ENCODE peak calls at places on chromosome 18, in five cellular contexts. D is K562, O is esophagus muscularis mucosa, E is tibial nerve, A is A549. M is an unnamed sample.

GRCh38 chr18:52484977-52485376 is 145.0 kb downstream of the DCC start:
- DNase-seq in D (no peak), O (no peak), E (no peak), A (no peak), M (no peak)

GRCh38 chr18:29780814-29781213 is 1261.7 kb downstream of the DSC3 start:
- DNase-seq in D (no peak), O (no peak), E (no peak), A (no peak), M (no peak)

GRCh38 chr18:48946329-48946835 is 4.4 kb downstream of the SMAD7 start:
- DNase-seq in D (no peak), O (no peak), E (no peak), A (no peak), M (no peak)

GRCh38 chr18:53909668-53910067 is 314.8 kb downstream of the MBD2 start:
- DNase-seq in D (peak; percentile 8), O (no peak), E (peak; percentile 30), A (peak; percentile 3), M (no peak)

GRCh38 chr18:26922313-26922712 is 56.8 kb upstream of the AQP4 start:
- DNase-seq in D (no peak), O (no peak), E (no peak), A (no peak), M (no peak)

GRCh38 chr18:9878095-9878494 is 7.7 kb upstream of the TXNDC2 start:
- DNase-seq in D (no peak), O (no peak), E (no peak), A (no peak), M (no peak)

GRCh38 chr18:54033087-54033486 is 191.4 kb downstream of the MBD2 start:
- DNase-seq in D (no peak), O (no peak), E (no peak), A (no peak), M (no peak)

GRCh38 chr18:75478996-75479870 is 51.7 kb upstream of the SMIM21 start:
- DNase-seq in D (peak; percentile 28), O (no peak), E (peak; percentile 25), A (peak; percentile 4), M (no peak)

GRCh38 chr18:14978962-14979535 is 231.1 kb downstream of the ANKRD30B start:
- DNase-seq in D (no peak), O (peak; percentile 79), E (no peak), A (no peak), M (no peak)

GRCh38 chr18:21439453-21439852 is 161.1 kb downstream of the ESCO1 start:
- DNase-seq in D (no peak), O (no peak), E (no peak), A (no peak), M (no peak)

GRCh38 chr18:10225300-10225699 is 229.1 kb upstream of the APCDD1 start:
- DNase-seq in D (no peak), O (peak; percentile 68), E (no peak), A (no peak), M (no peak)

GRCh38 chr18:45169610-45170009 is 445.7 kb upstream of the SLC14A2 start:
- DNase-seq in D (no peak), O (no peak), E (peak; percentile 65), A (no peak), M (no peak)

GRCh38 chr18:31487251-31488015 is 10.5 kb upstream of the DSG2 start:
- DNase-seq in D (no peak), O (no peak), E (no peak), A (peak; percentile 44), M (no peak)

GRCh38 chr18:62607302-62607701 is 84.5 kb downstream of the ZCCHC2 start:
- DNase-seq in D (peak; percentile 13), O (no peak), E (no peak), A (no peak), M (no peak)

GRCh38 chr18:713135-713490 is 683 bp upstream of the ENOSF1 start:
- DNase-seq in D (no peak), O (no peak), E (no peak), A (no peak), M (peak; percentile 20)

GRCh38 chr18:27954226-27954625 is 222.7 kb downstream of the CDH2 start:
- DNase-seq in D (no peak), O (no peak), E (no peak), A (no peak), M (no peak)

GRCh38 chr18:79334496-79335233 is 61.1 kb upstream of the NFATC1 start:
- DNase-seq in D (no peak), O (no peak), E (no peak), A (no peak), M (no peak)

GRCh38 chr18:57898506-57899124 is 95.5 kb upstream of the ATP8B1 start:
- DNase-seq in D (no peak), O (no peak), E (peak; percentile 15), A (no peak), M (no peak)

GRCh38 chr18:57891707-57892391 is 88.7 kb upstream of the ATP8B1 start:
- DNase-seq in D (no peak), O (no peak), E (no peak), A (no peak), M (no peak)

GRCh38 chr18:57890266-57890665 is 87.2 kb upstream of the ATP8B1 start:
- DNase-seq in D (no peak), O (no peak), E (no peak), A (no peak), M (no peak)

GRCh38 chr18:57889841-57890240 is 86.7 kb upstream of the ATP8B1 start:
- DNase-seq in D (no peak), O (no peak), E (no peak), A (no peak), M (no peak)

DNA sequence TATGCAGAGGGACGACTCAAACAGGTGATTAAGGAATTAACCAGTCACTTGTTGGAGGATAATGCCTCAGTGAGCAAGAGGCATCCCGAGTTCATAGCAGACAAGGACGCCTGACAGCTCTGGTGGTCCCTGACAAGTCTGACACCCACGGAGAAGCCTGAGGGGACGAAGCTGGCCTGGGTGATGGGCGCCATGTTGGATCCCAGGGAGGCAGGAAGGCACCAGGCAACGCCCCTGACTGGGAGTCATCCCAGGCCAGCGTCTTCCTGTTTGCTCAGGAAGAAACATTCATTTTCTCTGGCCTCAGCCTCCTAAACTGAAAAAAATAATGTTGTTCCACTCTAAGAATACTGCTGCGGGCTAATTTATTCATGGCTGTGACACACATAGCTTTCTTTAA is 92.1 kb upstream of the ATP8B1 start:
- DNase-seq in D (no peak), O (no peak), E (no peak), A (no peak), M (no peak)
- TF ChIP-seq EP300 in D (no peak), O (no peak), E (no peak), A (no peak), M (no peak)

GRCh38 chr18:50194623-50195532 is at the start of gene MYO5B:
- DNase-seq in D (peak; percentile 63), O (no peak), E (no peak), A (peak; percentile 13), M (peak; percentile 20)
- TF ChIP-seq POLR2A in D (no peak), O (no peak), E (peak; percentile 25), A (no peak), M (no peak)

DNA sequence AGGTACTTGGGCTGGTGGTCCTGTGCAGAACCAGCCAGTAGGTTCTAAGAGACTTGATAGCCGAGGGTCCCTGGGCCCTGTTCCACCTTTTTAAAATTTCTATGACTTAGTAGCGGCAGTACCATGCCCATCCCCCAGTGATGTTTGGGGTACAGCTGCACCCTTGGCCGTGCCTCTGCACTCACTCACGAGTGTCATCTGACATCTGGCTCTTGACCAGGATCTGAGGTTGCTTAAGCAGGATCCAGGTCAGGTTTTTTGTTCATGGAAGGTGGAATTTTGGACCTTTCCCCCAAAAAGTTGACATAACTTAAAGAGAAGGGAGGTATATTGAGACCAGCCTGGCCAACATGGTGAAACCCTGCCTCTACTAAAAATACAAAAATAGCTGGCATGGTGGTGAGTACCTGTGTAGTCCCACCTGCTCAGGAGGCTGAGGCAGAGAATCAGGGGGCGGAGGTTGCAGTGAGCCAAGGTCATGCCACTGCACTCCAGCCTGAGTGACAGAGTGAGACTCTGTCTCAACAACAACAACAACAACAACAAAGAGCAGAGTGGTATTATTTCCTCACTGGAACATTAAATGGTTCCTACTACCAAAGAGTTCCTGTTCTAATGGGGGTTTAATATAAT is 163.6 kb downstream of the NEDD4L start:
- DNase-seq in D (no peak), O (peak; percentile 31), E (no peak), A (no peak), M (no peak)
- TF ChIP-seq EP300 in D (no peak), O (no peak), E (no peak), A (no peak), M (no peak)

DNA sequence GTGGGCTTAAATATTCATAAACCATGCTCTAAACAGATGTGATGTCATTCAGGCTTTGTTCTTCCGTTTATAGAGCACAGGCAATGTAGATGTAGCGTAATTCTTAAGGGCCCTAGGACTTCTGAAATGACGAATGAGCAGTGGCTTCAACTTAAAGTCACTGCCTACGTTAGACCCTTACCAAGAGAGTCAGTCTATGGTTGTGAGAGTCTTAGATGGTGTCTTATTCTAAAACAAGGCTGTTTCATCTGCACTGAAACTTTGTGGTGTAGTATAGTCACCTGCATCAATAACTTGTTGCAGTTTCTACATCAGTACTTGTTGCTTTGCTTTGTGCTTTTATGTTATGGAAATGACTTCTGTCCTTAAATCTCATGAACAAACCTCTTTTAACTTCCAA is 56.0 kb downstream of the PIK3C3 start:
- DNase-seq in D (no peak), O (no peak), E (no peak), A (no peak), M (no peak)
- TF ChIP-seq POLR2A in D (no peak), O (no peak), E (no peak), A (no peak), M (no peak)

DNA sequence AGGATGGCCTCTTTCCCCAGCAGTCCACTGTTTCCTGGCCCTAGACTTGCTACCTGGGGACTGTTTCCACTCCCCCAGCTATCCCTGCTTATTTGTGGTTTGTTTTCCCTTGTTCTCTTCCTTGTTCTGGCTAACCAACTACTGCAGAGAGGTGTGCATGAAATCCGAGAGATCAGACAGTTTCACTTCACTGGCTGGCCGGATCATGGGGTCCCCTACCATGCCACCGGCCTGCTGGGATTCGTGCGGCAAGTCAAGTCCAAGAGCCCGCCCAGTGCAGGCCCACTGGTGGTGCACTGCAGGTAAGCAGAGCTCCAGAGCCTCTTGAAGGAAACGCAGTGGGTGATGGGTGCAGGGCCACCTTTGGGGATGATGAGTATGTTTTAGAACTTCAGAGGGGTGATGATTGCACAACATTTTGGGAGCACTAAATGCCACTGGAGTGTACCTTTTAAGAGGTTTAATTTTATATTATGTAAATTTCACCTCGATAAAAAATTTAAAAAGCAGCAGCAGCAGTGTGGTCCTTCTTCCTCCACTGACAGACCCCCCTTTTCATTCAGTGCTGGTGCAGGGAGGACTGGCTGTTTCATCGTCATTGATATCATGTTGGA is 233.2 kb upstream of the RAB12 start:
- DNase-seq in D (no peak), O (no peak), E (no peak), A (no peak), M (no peak)
- TF ChIP-seq EP300 in D (no peak), O (no peak), E (no peak), A (no peak), M (no peak)